ENCODE peak calls at places on chromosomes 2 and 18, in ten cellular contexts. G is GM12878, T is ovary, I is HepG2, H is stomach, Z is K562, A is H1, W is sigmoid colon, D is tibial nerve, F is transverse colon. K is an unnamed sample.

GRCh38 chr2:48080534-48081316 is 174.4 kb upstream of the FBXO11 start:
- DNase-seq in T (no peak), A (no peak), F (no peak), I (no peak), Z (no peak), G (no peak), D (no peak), W (no peak), H (no peak), K (no peak)

GRCh38 chr2:9263388-9263787 is 56.8 kb downstream of the ASAP2 start:
- DNase-seq in I (no peak), A (no peak), D (no peak), G (no peak), H (no peak), F (no peak), Z (no peak), T (no peak), W (no peak), K (no peak)

GRCh38 chr2:28250006-28250405 is 142.7 kb upstream of the FOSL2 start:
- DNase-seq in D (no peak), I (no peak), H (no peak), W (no peak), G (no peak), Z (no peak), A (peak; percentile 43), F (no peak), T (no peak), K (no peak)

GRCh38 chr18:8685141-8685913 is 20.0 kb upstream of the MTCL1 start:
- DNase-seq in F (no peak), T (no peak), D (no peak), I (no peak), A (no peak), W (no peak), Z (no peak), H (no peak), G (no peak), K (no peak)

GRCh38 chr2:136891100-136891499 is 125.8 kb downstream of the THSD7B start:
- DNase-seq in Z (no peak), F (no peak), D (no peak), H (no peak), T (no peak), A (no peak), W (no peak), G (no peak), I (no peak), K (no peak)

GRCh38 chr2:185291035-185291647 is 447.5 kb upstream of the FSIP2 start:
- DNase-seq in D (no peak), T (no peak), H (peak; percentile 71), I (peak; percentile 64), Z (peak; percentile 25), G (no peak), F (peak; percentile 54), A (peak; percentile 54), W (peak; percentile 62), K (no peak)

GRCh38 chr2:183253441-183254130 is 129.3 kb downstream of the NUP35 start:
- DNase-seq in F (no peak), Z (peak; percentile 6), T (no peak), G (no peak), W (no peak), D (no peak), I (no peak), H (no peak), A (no peak), K (no peak)

GRCh38 chr2:17643031-17643615 is 102.6 kb downstream of the VSNL1 start:
- DNase-seq in G (no peak), A (no peak), H (no peak), T (no peak), D (no peak), I (peak; percentile 22), F (no peak), Z (peak; percentile 81), W (peak; percentile 83), K (peak; percentile 65)

GRCh38 chr2:133780099-133780996 is 212.1 kb upstream of the NCKAP5 start:
- DNase-seq in D (peak; percentile 42), I (peak; percentile 70), G (peak; percentile 1), H (peak; percentile 60), F (peak; percentile 48), T (no peak), W (no peak), A (peak; percentile 10), Z (peak; percentile 68), K (no peak)

GRCh38 chr2:186036862-186037449 is 298.4 kb downstream of the FSIP2 start:
- DNase-seq in D (no peak), A (no peak), G (no peak), I (no peak), H (no peak), Z (no peak), W (no peak), F (no peak), T (no peak), K (no peak)

GRCh38 chr2:178761759-178762371 is 45.4 kb downstream of the TTN start:
- DNase-seq in D (no peak), A (peak; percentile 3), H (no peak), G (peak; percentile 12), I (peak; percentile 60), W (no peak), Z (peak; percentile 73), F (no peak), T (no peak), K (no peak)

GRCh38 chr2:7118606-7119503 is 201.6 kb downstream of the RNF144A start:
- DNase-seq in D (no peak), H (no peak), I (no peak), W (no peak), F (no peak), A (no peak), T (peak; percentile 26), G (no peak), Z (peak; percentile 24), K (no peak)

GRCh38 chr18:39564716-39565115 is 1999.1 kb upstream of the CELF4 start:
- DNase-seq in D (no peak), G (no peak), A (no peak), F (no peak), W (no peak), Z (no peak), T (no peak), H (no peak), I (no peak), K (no peak)

GRCh38 chr2:73406996-73407395 is 21.4 kb downstream of the ALMS1 start:
- DNase-seq in A (no peak), Z (no peak), D (no peak), T (no peak), H (no peak), F (no peak), I (no peak), G (no peak), W (no peak), K (no peak)

GRCh38 chr2:158755738-158756137 is 39.4 kb upstream of the DAPL1 start:
- DNase-seq in G (no peak), H (no peak), F (no peak), I (no peak), A (peak; percentile 10), Z (peak; percentile 40), D (no peak), W (no peak), T (no peak), K (no peak)

GRCh38 chr2:37005118-37005868 is 39.0 kb upstream of the STRN start:
- DNase-seq in I (peak; percentile 33), G (peak; percentile 64), Z (peak; percentile 59), F (peak; percentile 21), A (peak; percentile 2), H (no peak), D (no peak), W (no peak), T (no peak), K (no peak)

GRCh38 chr2:37000273-37000780 is 34.0 kb upstream of the STRN start:
- DNase-seq in T (no peak), G (no peak), W (no peak), F (no peak), H (no peak), I (no peak), A (no peak), Z (no peak), D (no peak), K (no peak)

DNA sequence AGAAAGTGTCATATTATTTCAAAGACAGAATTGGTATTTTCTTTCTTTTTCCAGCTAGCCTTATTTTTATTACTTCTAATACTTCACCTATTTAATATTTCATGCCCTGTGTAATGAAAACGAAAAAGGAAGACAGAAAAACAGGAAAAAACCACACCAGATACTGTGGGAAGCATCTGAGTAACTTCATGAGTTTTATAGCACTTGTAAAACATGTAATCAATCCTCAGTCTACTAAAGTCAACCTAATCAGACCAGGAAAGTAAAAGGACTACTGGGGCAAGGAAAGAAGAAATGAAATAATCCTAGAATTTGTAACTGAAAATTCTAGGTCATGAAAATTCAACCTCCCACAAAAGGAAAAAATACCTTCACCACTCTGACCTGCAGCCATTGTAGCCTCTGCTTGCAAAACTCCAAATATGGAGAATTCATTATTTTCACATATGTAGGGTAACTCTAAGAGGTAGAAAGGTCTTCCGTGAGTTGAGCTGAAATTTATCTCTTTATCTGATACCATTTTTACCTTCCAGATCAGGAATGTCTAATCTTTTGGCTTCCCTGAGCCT is 34.7 kb upstream of the STRN start:
- DNase-seq in F (no peak), T (no peak), D (no peak), W (no peak), G (no peak), A (no peak), I (no peak), H (no peak), Z (no peak), K (no peak)
- H3K36me3 ChIP-seq in F (no peaks in the 10 kb centered on the region), T (no peaks in the 10 kb centered on the region), D (peaks cover 5% of the 10 kb centered on the region), W (peaks cover 93% of the 10 kb centered on the region), G (peaks cover 15% of the 10 kb centered on the region), A (peaks cover 4% of the 10 kb centered on the region), I (peaks cover 50% of the 10 kb centered on the region), H (peaks cover 96% of the 10 kb centered on the region), Z (peaks cover 45% of the 10 kb centered on the region), K (peaks cover 50% of the 10 kb centered on the region)

GRCh38 chr2:30692829-30693265 is 114.4 kb downstream of the CAPN13 start:
- DNase-seq in A (no peak), W (peak; percentile 40), F (no peak), T (no peak), I (no peak), Z (peak; percentile 13), G (no peak), H (peak; percentile 23), D (no peak), K (no peak)
- TF ChIP-seq EP300 in A (no peak), W (no peak), F (no peak), T (no peak), I (no peak), Z (no peak), G (no peak), H (no peak), D (no peak), K (no peak)

GRCh38 chr18:63336366-63337099 is 17.0 kb upstream of the BCL2 start:
- DNase-seq in A (no peak), G (no peak), F (no peak), W (no peak), Z (no peak), I (peak; percentile 79), H (no peak), T (no peak), D (no peak), K (no peak)
- H3K36me3 ChIP-seq in A (peaks cover 33% of the 10 kb centered on the region), G (peaks cover 4% of the 10 kb centered on the region), F (no peaks in the 10 kb centered on the region), W (peaks cover 86% of the 10 kb centered on the region), Z (peaks cover 38% of the 10 kb centered on the region), I (peaks cover 68% of the 10 kb centered on the region), H (peaks cover 82% of the 10 kb centered on the region), T (no peaks in the 10 kb centered on the region), D (peaks cover 10% of the 10 kb centered on the region), K (peaks cover 88% of the 10 kb centered on the region)

GRCh38 chr2:175373729-175374128 is 192.2 kb upstream of the ATP5MC3 start:
- DNase-seq in Z (no peak), W (no peak), H (no peak), D (no peak), T (no peak), G (no peak), A (no peak), F (no peak), I (no peak), K (no peak)

GRCh38 chr2:175371378-175371777 is 189.9 kb upstream of the ATP5MC3 start:
- DNase-seq in H (no peak), W (no peak), D (no peak), G (no peak), I (no peak), T (no peak), F (no peak), A (no peak), Z (no peak), K (no peak)

GRCh38 chr2:175373001-175373727 is 191.7 kb upstream of the ATP5MC3 start:
- DNase-seq in H (no peak), W (no peak), Z (no peak), T (no peak), G (no peak), D (no peak), F (no peak), I (peak; percentile 31), A (no peak), K (no peak)
- TF ChIP-seq EP300 in H (no peak), W (no peak), Z (no peak), T (no peak), G (no peak), D (no peak), F (no peak), I (no peak), A (no peak), K (no peak)